ENCODE peak calls at places on chromosomes 12 and 14, in seven cellular contexts. X is LoVo; Z is HepG2; K is mesothelial cell of epicardium; J is AG04450; A is head of caudate nucleus; I is activated CD8-positive, alpha-beta memory T cell treated with anti-CD3 and anti-CD28 coated beads, Interleukin-2, amount 50 U/mL, for 4 hours. P is an unnamed sample.
A peak's percentile ranks its signal among the peaks of the same experiment; 100 is the strongest.

GRCh38 chr14:55537782-55538181 is 42.2 kb upstream of the KTN1 start:
- DNase-seq in I (no peak), Z (no peak), A (no peak), J (no peak), X (no peak), K (no peak), P (no peak)

GRCh38 chr12:39275846-39276245 is 167.1 kb downstream of the KIF21A start:
- DNase-seq in A (no peak), Z (no peak), K (no peak), X (no peak), I (no peak), J (no peak), P (no peak)

GRCh38 chr12:8027856-8028255 is 4.7 kb upstream of the FOXJ2 start:
- DNase-seq in K (no peak), I (no peak), X (no peak), A (no peak), Z (no peak), J (no peak), P (no peak)

GRCh38 chr12:64457036-64457435 is 5.1 kb downstream of the TBK1 start:
- DNase-seq in K (no peak), X (no peak), I (peak; percentile 44), A (no peak), Z (no peak), J (no peak), P (no peak)

GRCh38 chr14:102320033-102320660 is 601 bp downstream of the ZNF839 start:
- DNase-seq in I (peak; percentile 56), K (no peak), X (peak; percentile 24), A (no peak), J (no peak), Z (no peak), P (no peak)

GRCh38 chr12:26748412-26748740 is 84.6 kb downstream of the ITPR2 start:
- DNase-seq in X (no peak), J (no peak), A (no peak), K (no peak), Z (no peak), I (no peak), P (no peak)

GRCh38 chr14:21036746-21037145 is 2.1 kb upstream of the RNASE13 start:
- DNase-seq in J (no peak), A (no peak), Z (no peak), K (no peak), X (peak; percentile 32), I (no peak), P (no peak)

GRCh38 chr12:22190969-22191368 is 143.5 kb downstream of the ST8SIA1 start:
- DNase-seq in J (no peak), I (no peak), Z (no peak), X (no peak), K (no peak), A (no peak), P (no peak)

GRCh38 chr12:13039557-13039956 is 4.6 kb upstream of the FAM234B start:
- DNase-seq in A (no peak), K (no peak), J (no peak), I (no peak), X (no peak), Z (no peak), P (no peak)

GRCh38 chr14:104924421-104925213 is at the start of gene PLD4:
- DNase-seq in I (no peak), X (no peak), K (no peak), A (no peak), Z (no peak), J (no peak), P (no peak)

GRCh38 chr12:105228494-105228893 is 7.5 kb downstream of the APPL2 start:
- DNase-seq in I (no peak), A (no peak), Z (no peak), K (no peak), X (no peak), J (no peak), P (no peak)

GRCh38 chr14:22449612-22449930 is 139.5 kb downstream of the DAD1 start:
- DNase-seq in X (no peak), I (no peak), K (no peak), J (no peak), A (no peak), Z (no peak), P (no peak)

GRCh38 chr12:88144546-88145468 is 2.7 kb downstream of the TMTC3 start:
- DNase-seq in J (no peak), Z (no peak), K (no peak), X (no peak), I (no peak), A (no peak), P (no peak)

GRCh38 chr14:60657609-60657983 is 8.3 kb upstream of the SIX1 start:
- DNase-seq in X (no peak), Z (no peak), J (no peak), I (no peak), A (no peak), K (no peak), P (no peak)

GRCh38 chr14:102848830-102849521 is 71.7 kb downstream of the TRAF3 start:
- DNase-seq in Z (no peak), J (no peak), X (no peak), K (no peak), I (no peak), A (peak; percentile 26), P (no peak)

GRCh38 chr14:83779266-83779665 is 1750.7 kb upstream of the FLRT2 start:
- DNase-seq in I (no peak), Z (no peak), A (no peak), K (no peak), X (no peak), J (peak; percentile 36), P (no peak)

GRCh38 chr12:14216405-14217294 is 148.8 kb upstream of the ATF7IP start:
- DNase-seq in X (peak; percentile 63), K (no peak), I (no peak), A (no peak), Z (no peak), J (no peak), P (no peak)

GRCh38 chr12:10364839-10365681 is 24.8 kb downstream of the KLRK1 start:
- DNase-seq in Z (peak; percentile 53), A (peak; percentile 33), I (peak; percentile 56), J (peak; percentile 42), K (no peak), X (peak; percentile 88), P (peak; percentile 44)

GRCh38 chr12:116601524-116601923 is 42.3 kb downstream of the MAP1LC3B2 start:
- DNase-seq in A (no peak), J (no peak), Z (no peak), I (no peak), X (no peak), K (no peak), P (no peak)

GRCh38 chr14:22653012-22653621 is 9.0 kb upstream of the OR6J1 start:
- DNase-seq in A (peak; percentile 37), J (peak; percentile 57), Z (peak; percentile 86), K (no peak), I (peak; percentile 48), X (peak; percentile 83), P (no peak)

GRCh38 chr12:107512391-107512790 is 173.2 kb upstream of the PWP1 start:
- DNase-seq in K (no peak), X (no peak), Z (no peak), I (no peak), A (no peak), J (no peak), P (no peak)

GRCh38 chr12:66539451-66539850 is 139.4 kb downstream of the GRIP1 start:
- DNase-seq in A (no peak), I (no peak), J (no peak), Z (no peak), X (no peak), K (no peak), P (no peak)

GRCh38 chr14:95891742-95892141 is 15.1 kb downstream of the TUNAR start:
- DNase-seq in Z (no peak), J (no peak), K (no peak), I (no peak), A (no peak), X (peak; percentile 9), P (peak; percentile 34)

GRCh38 chr12:6735448-6736191 is 11.8 kb downstream of the COPS7A start:
- DNase-seq in I (peak; percentile 33), J (no peak), A (peak; percentile 59), X (peak; percentile 60), K (no peak), Z (peak; percentile 46), P (no peak)

GRCh38 chr12:51932218-51933076 is 19.1 kb upstream of the ACVR1B start:
- DNase-seq in J (no peak), A (no peak), K (no peak), X (no peak), I (no peak), Z (no peak), P (no peak)

GRCh38 chr12:124302241-124302806 is 7.4 kb downstream of the RFLNA start:
- DNase-seq in J (no peak), A (no peak), X (no peak), K (no peak), Z (no peak), I (no peak), P (no peak)

GRCh38 chr14:52873694-52874093 is 77.2 kb downstream of the FERMT2 start:
- DNase-seq in I (no peak), K (no peak), A (no peak), X (no peak), Z (no peak), J (no peak), P (peak; percentile 35)

GRCh38 chr12:55940065-55940732 is 9.2 kb downstream of the DGKA start:
- DNase-seq in X (peak; percentile 86), I (peak; percentile 84), K (peak; percentile 56), A (peak; percentile 83), J (peak; percentile 60), Z (peak; percentile 69), P (peak; percentile 38)

GRCh38 chr14:100088226-100088625 is 23.0 kb downstream of the EVL start:
- DNase-seq in K (no peak), A (no peak), Z (no peak), X (no peak), I (no peak), J (no peak), P (no peak)

GRCh38 chr14:69937367-69937777 is 58.2 kb downstream of the SMOC1 start:
- DNase-seq in K (no peak), I (no peak), A (no peak), Z (peak; percentile 71), J (no peak), X (no peak), P (no peak)

GRCh38 chr12:47864646-47865235 is 40.1 kb downstream of the VDR start:
- DNase-seq in A (no peak), Z (no peak), I (no peak), K (no peak), X (no peak), J (no peak), P (no peak)

GRCh38 chr14:24398943-24399801 is at the start of gene NYNRIN:
- DNase-seq in X (peak; percentile 23), J (no peak), I (peak; percentile 28), Z (no peak), A (peak; percentile 16), K (peak; percentile 44), P (no peak)

GRCh38 chr14:50000215-50001145 is 107.6 kb downstream of the ARF6 start:
- DNase-seq in A (no peak), Z (peak; percentile 36), I (peak; percentile 72), K (no peak), J (no peak), X (peak; percentile 87), P (peak; percentile 67)

GRCh38 chr12:2691340-2692111 is 103.2 kb upstream of the FKBP4 start:
- DNase-seq in Z (no peak), J (no peak), K (no peak), I (peak; percentile 46), X (no peak), A (no peak), P (no peak)

P was measured in AG09309.